ENCODE peak calls at places on chromosome 20, in six cellular contexts. G, K, C, Y, A and T are unnamed samples.

GRCh38 chr20:58913079-58913478 is 60.6 kb downstream of the GNAS start:
- ATAC-seq in A (no peak), Y (no peak), G (no peak), C (no peak), K (no peak), T (no peak)

GRCh38 chr20:25220021-25220730 is 24.7 kb downstream of the ENTPD6 start:
- ATAC-seq in C (peak; percentile 27), Y (peak; percentile 57), A (no peak), K (no peak), G (no peak), T (no peak)

GRCh38 chr20:17887331-17888030 is 81.1 kb downstream of the SNX5 start:
- ATAC-seq in Y (no peak), C (no peak), G (no peak), A (no peak), K (no peak), T (no peak)

GRCh38 chr20:40470313-40471260 is 218.4 kb downstream of the MAFB start:
- ATAC-seq in A (no peak), K (peak; percentile 84), G (peak; percentile 66), Y (no peak), C (no peak), T (no peak)

GRCh38 chr20:50304501-50304856 is 113.8 kb downstream of the CEBPB start:
- ATAC-seq in A (no peak), C (no peak), Y (no peak), G (no peak), K (peak; percentile 47), T (no peak)

GRCh38 chr20:3032624-3033023 is 10.8 kb upstream of the GNRH2 start:
- ATAC-seq in K (peak; percentile 49), Y (no peak), A (no peak), C (no peak), G (peak; percentile 24), T (no peak)

GRCh38 chr20:48098866-48099265 is 313.6 kb upstream of the SULF2 start:
- ATAC-seq in G (no peak), K (no peak), A (no peak), C (no peak), Y (no peak), T (no peak)

GRCh38 chr20:17806739-17807441 is 107.1 kb downstream of the BANF2 start:
- ATAC-seq in Y (no peak), A (no peak), C (no peak), K (peak; percentile 92), G (peak; percentile 91), T (no peak)

GRCh38 chr20:43909720-43910119 is 4.9 kb upstream of the TOX2 start:
- ATAC-seq in K (no peak), C (no peak), A (no peak), Y (no peak), G (no peak), T (no peak)

GRCh38 chr20:18057994-18058349 is 256 bp upstream of the OVOL2 start:
- ATAC-seq in A (no peak), C (no peak), K (no peak), G (peak; percentile 20), Y (no peak), T (no peak)

GRCh38 chr20:3993109-3993508 is 22.2 kb downstream of the RNF24 start:
- ATAC-seq in G (no peak), C (peak; percentile 10), K (no peak), Y (no peak), A (no peak), T (peak; percentile 67)

GRCh38 chr20:54510546-54511129 is 35.2 kb downstream of the DOK5 start:
- ATAC-seq in K (peak; percentile 86), G (no peak), C (no peak), A (no peak), Y (no peak), T (no peak)